ENCODE peak calls at places on chromosomes 5 and 9, in ten cellular contexts. One of them, this sample, is unnamed.

GRCh38 chr9:73916016-73916673 is 581.0 kb upstream of the RORB start:
- DNase-seq in NCI-H524: peak
- DNase-seq in left ventricle myocardium inferior: no peak
- DNase-seq in left colon: no peak
- DNase-seq in RCC 7860: no peak
- DNase-seq in HTR-8/SVneo: no peak
- DNase-seq in HuH-7.5: peak
- DNase-seq in GM10248: no peak
- DNase-seq in stimulated activated CD4-positive, alpha-beta T cell treated with anti-CD3 and anti-CD28 coated beads, Interleukin-15, amount 100 ng/mL, for 1 hour: no peak
- DNase-seq in A172: no peak
- DNase-seq in this sample: no peak

GRCh38 chr5:79774171-79774854 is 84.7 kb downstream of the CMYA5 start:
- DNase-seq in stimulated activated CD4-positive, alpha-beta T cell treated with anti-CD3 and anti-CD28 coated beads, Interleukin-15, amount 100 ng/mL, for 1 hour: no peak
- DNase-seq in HuH-7.5: peak
- DNase-seq in left colon: no peak
- DNase-seq in A172: no peak
- DNase-seq in GM10248: peak
- DNase-seq in left ventricle myocardium inferior: no peak
- DNase-seq in NCI-H524: peak
- DNase-seq in HTR-8/SVneo: peak
- DNase-seq in RCC 7860: no peak
- DNase-seq in this sample: peak

GRCh38 chr5:17203329-17204132 is 13.9 kb upstream of the BASP1 start:
- DNase-seq in stimulated activated CD4-positive, alpha-beta T cell treated with anti-CD3 and anti-CD28 coated beads, Interleukin-15, amount 100 ng/mL, for 1 hour: no peak
- DNase-seq in NCI-H524: peak
- DNase-seq in RCC 7860: peak
- DNase-seq in GM10248: peak
- DNase-seq in A172: peak
- DNase-seq in HTR-8/SVneo: peak
- DNase-seq in left colon: no peak
- DNase-seq in left ventricle myocardium inferior: no peak
- DNase-seq in HuH-7.5: peak
- DNase-seq in this sample: peak

GRCh38 chr9:131999692-132000551 is 79.7 kb downstream of the MED27 start:
- DNase-seq in RCC 7860: peak
- DNase-seq in left colon: no peak
- DNase-seq in left ventricle myocardium inferior: no peak
- DNase-seq in A172: peak
- DNase-seq in NCI-H524: no peak
- DNase-seq in stimulated activated CD4-positive, alpha-beta T cell treated with anti-CD3 and anti-CD28 coated beads, Interleukin-15, amount 100 ng/mL, for 1 hour: no peak
- DNase-seq in GM10248: no peak
- DNase-seq in HTR-8/SVneo: peak
- DNase-seq in HuH-7.5: no peak
- DNase-seq in this sample: no peak

GRCh38 chr9:91820126-91820750 is 129.8 kb downstream of the ROR2 start:
- DNase-seq in HTR-8/SVneo: no peak
- DNase-seq in left ventricle myocardium inferior: no peak
- DNase-seq in GM10248: no peak
- DNase-seq in stimulated activated CD4-positive, alpha-beta T cell treated with anti-CD3 and anti-CD28 coated beads, Interleukin-15, amount 100 ng/mL, for 1 hour: no peak
- DNase-seq in left colon: no peak
- DNase-seq in A172: no peak
- DNase-seq in HuH-7.5: no peak
- DNase-seq in RCC 7860: no peak
- DNase-seq in NCI-H524: no peak
- DNase-seq in this sample: no peak

GRCh38 chr9:93254806-93255519 is 71.0 kb downstream of the WNK2 start:
- DNase-seq in GM10248: no peak
- DNase-seq in left ventricle myocardium inferior: no peak
- DNase-seq in RCC 7860: no peak
- DNase-seq in stimulated activated CD4-positive, alpha-beta T cell treated with anti-CD3 and anti-CD28 coated beads, Interleukin-15, amount 100 ng/mL, for 1 hour: no peak
- DNase-seq in NCI-H524: peak
- DNase-seq in HTR-8/SVneo: no peak
- DNase-seq in left colon: no peak
- DNase-seq in A172: no peak
- DNase-seq in HuH-7.5: no peak
- DNase-seq in this sample: no peak

GRCh38 chr5:141845371-141845821 is 32.8 kb downstream of the PCDH1 start:
- DNase-seq in left ventricle myocardium inferior: no peak
- DNase-seq in left colon: no peak
- DNase-seq in NCI-H524: peak
- DNase-seq in A172: peak
- DNase-seq in RCC 7860: no peak
- DNase-seq in HTR-8/SVneo: no peak
- DNase-seq in HuH-7.5: no peak
- DNase-seq in GM10248: no peak
- DNase-seq in stimulated activated CD4-positive, alpha-beta T cell treated with anti-CD3 and anti-CD28 coated beads, Interleukin-15, amount 100 ng/mL, for 1 hour: no peak
- DNase-seq in this sample: no peak

GRCh38 chr5:172102251-172102870 is 85.7 kb downstream of the STK10 start:
- DNase-seq in NCI-H524: no peak
- DNase-seq in HTR-8/SVneo: no peak
- DNase-seq in left ventricle myocardium inferior: peak
- DNase-seq in stimulated activated CD4-positive, alpha-beta T cell treated with anti-CD3 and anti-CD28 coated beads, Interleukin-15, amount 100 ng/mL, for 1 hour: no peak
- DNase-seq in GM10248: no peak
- DNase-seq in A172: peak
- DNase-seq in RCC 7860: no peak
- DNase-seq in HuH-7.5: no peak
- DNase-seq in left colon: no peak
- DNase-seq in this sample: no peak

GRCh38 chr5:6902597-6902996 is 189.4 kb downstream of the TENT4A start:
- DNase-seq in NCI-H524: peak
- DNase-seq in RCC 7860: no peak
- DNase-seq in HTR-8/SVneo: no peak
- DNase-seq in left ventricle myocardium inferior: no peak
- DNase-seq in left colon: peak
- DNase-seq in GM10248: no peak
- DNase-seq in A172: no peak
- DNase-seq in stimulated activated CD4-positive, alpha-beta T cell treated with anti-CD3 and anti-CD28 coated beads, Interleukin-15, amount 100 ng/mL, for 1 hour: no peak
- DNase-seq in HuH-7.5: no peak
- DNase-seq in this sample: no peak

GRCh38 chr5:177557041-177557647 is 2.8 kb upstream of the FAM193B start:
- DNase-seq in RCC 7860: no peak
- DNase-seq in HuH-7.5: peak
- DNase-seq in left ventricle myocardium inferior: no peak
- DNase-seq in GM10248: no peak
- DNase-seq in HTR-8/SVneo: peak
- DNase-seq in NCI-H524: no peak
- DNase-seq in left colon: peak
- DNase-seq in stimulated activated CD4-positive, alpha-beta T cell treated with anti-CD3 and anti-CD28 coated beads, Interleukin-15, amount 100 ng/mL, for 1 hour: no peak
- DNase-seq in A172: peak
- DNase-seq in this sample: no peak

GRCh38 chr9:132670816-132671371 is 630 bp downstream of the GTF3C4 start:
- DNase-seq in RCC 7860: no peak
- DNase-seq in left ventricle myocardium inferior: no peak
- DNase-seq in left colon: peak
- DNase-seq in NCI-H524: peak
- DNase-seq in HuH-7.5: peak
- DNase-seq in GM10248: peak
- DNase-seq in A172: peak
- DNase-seq in HTR-8/SVneo: no peak
- DNase-seq in stimulated activated CD4-positive, alpha-beta T cell treated with anti-CD3 and anti-CD28 coated beads, Interleukin-15, amount 100 ng/mL, for 1 hour: peak
- DNase-seq in this sample: peak

GRCh38 chr5:150352531-150353394 is 4.7 kb upstream of the TCOF1 start:
- DNase-seq in stimulated activated CD4-positive, alpha-beta T cell treated with anti-CD3 and anti-CD28 coated beads, Interleukin-15, amount 100 ng/mL, for 1 hour: no peak
- DNase-seq in RCC 7860: peak
- DNase-seq in left colon: no peak
- DNase-seq in HuH-7.5: no peak
- DNase-seq in A172: no peak
- DNase-seq in left ventricle myocardium inferior: no peak
- DNase-seq in NCI-H524: no peak
- DNase-seq in GM10248: no peak
- DNase-seq in HTR-8/SVneo: no peak
- DNase-seq in this sample: peak

GRCh38 chr9:126275386-126276001 is 51.1 kb upstream of the MVB12B start:
- DNase-seq in A172: no peak
- DNase-seq in GM10248: no peak
- DNase-seq in HuH-7.5: no peak
- DNase-seq in left ventricle myocardium inferior: no peak
- DNase-seq in RCC 7860: no peak
- DNase-seq in stimulated activated CD4-positive, alpha-beta T cell treated with anti-CD3 and anti-CD28 coated beads, Interleukin-15, amount 100 ng/mL, for 1 hour: no peak
- DNase-seq in HTR-8/SVneo: no peak
- DNase-seq in NCI-H524: peak
- DNase-seq in left colon: no peak
- DNase-seq in this sample: no peak

GRCh38 chr5:173582198-173583092 is 34.0 kb downstream of the BOD1 start:
- DNase-seq in NCI-H524: no peak
- DNase-seq in stimulated activated CD4-positive, alpha-beta T cell treated with anti-CD3 and anti-CD28 coated beads, Interleukin-15, amount 100 ng/mL, for 1 hour: no peak
- DNase-seq in left colon: no peak
- DNase-seq in A172: no peak
- DNase-seq in GM10248: no peak
- DNase-seq in HTR-8/SVneo: peak
- DNase-seq in RCC 7860: no peak
- DNase-seq in HuH-7.5: no peak
- DNase-seq in left ventricle myocardium inferior: no peak
- DNase-seq in this sample: no peak

GRCh38 chr9:87640385-87640795 is 85.5 kb upstream of the CTSL start:
- DNase-seq in HTR-8/SVneo: no peak
- DNase-seq in RCC 7860: no peak
- DNase-seq in left colon: no peak
- DNase-seq in NCI-H524: no peak
- DNase-seq in GM10248: no peak
- DNase-seq in left ventricle myocardium inferior: no peak
- DNase-seq in HuH-7.5: no peak
- DNase-seq in A172: peak
- DNase-seq in stimulated activated CD4-positive, alpha-beta T cell treated with anti-CD3 and anti-CD28 coated beads, Interleukin-15, amount 100 ng/mL, for 1 hour: no peak
- DNase-seq in this sample: no peak

GRCh38 chr5:103942587-103943186 is 380.1 kb upstream of the NUDT12 start:
- DNase-seq in left ventricle myocardium inferior: no peak
- DNase-seq in GM10248: no peak
- DNase-seq in left colon: no peak
- DNase-seq in NCI-H524: peak
- DNase-seq in stimulated activated CD4-positive, alpha-beta T cell treated with anti-CD3 and anti-CD28 coated beads, Interleukin-15, amount 100 ng/mL, for 1 hour: no peak
- DNase-seq in HTR-8/SVneo: no peak
- DNase-seq in HuH-7.5: no peak
- DNase-seq in RCC 7860: no peak
- DNase-seq in A172: peak
- DNase-seq in this sample: no peak

GRCh38 chr9:37943329-37944265 is 39.7 kb upstream of the SLC25A51 start:
- DNase-seq in HTR-8/SVneo: no peak
- DNase-seq in NCI-H524: no peak
- DNase-seq in RCC 7860: peak
- DNase-seq in left colon: no peak
- DNase-seq in stimulated activated CD4-positive, alpha-beta T cell treated with anti-CD3 and anti-CD28 coated beads, Interleukin-15, amount 100 ng/mL, for 1 hour: no peak
- DNase-seq in A172: peak
- DNase-seq in HuH-7.5: no peak
- DNase-seq in GM10248: no peak
- DNase-seq in left ventricle myocardium inferior: no peak
- DNase-seq in this sample: no peak

GRCh38 chr5:112388739-112389138 is 30.3 kb downstream of the EPB41L4A start:
- DNase-seq in HTR-8/SVneo: no peak
- DNase-seq in left ventricle myocardium inferior: no peak
- DNase-seq in stimulated activated CD4-positive, alpha-beta T cell treated with anti-CD3 and anti-CD28 coated beads, Interleukin-15, amount 100 ng/mL, for 1 hour: no peak
- DNase-seq in NCI-H524: no peak
- DNase-seq in HuH-7.5: no peak
- DNase-seq in A172: no peak
- DNase-seq in RCC 7860: no peak
- DNase-seq in GM10248: no peak
- DNase-seq in left colon: no peak
- DNase-seq in this sample: no peak

GRCh38 chr5:148962761-148963324 is 100.0 kb downstream of the SH3TC2 start:
- DNase-seq in left colon: no peak
- DNase-seq in RCC 7860: no peak
- DNase-seq in HTR-8/SVneo: no peak
- DNase-seq in HuH-7.5: no peak
- DNase-seq in A172: no peak
- DNase-seq in NCI-H524: no peak
- DNase-seq in left ventricle myocardium inferior: no peak
- DNase-seq in GM10248: no peak
- DNase-seq in stimulated activated CD4-positive, alpha-beta T cell treated with anti-CD3 and anti-CD28 coated beads, Interleukin-15, amount 100 ng/mL, for 1 hour: no peak
- DNase-seq in this sample: no peak

GRCh38 chr5:151742870-151743294 is 15.5 kb downstream of the ATOX1 start:
- DNase-seq in GM10248: no peak
- DNase-seq in HuH-7.5: peak
- DNase-seq in RCC 7860: peak
- DNase-seq in HTR-8/SVneo: no peak
- DNase-seq in left ventricle myocardium inferior: peak
- DNase-seq in NCI-H524: peak
- DNase-seq in stimulated activated CD4-positive, alpha-beta T cell treated with anti-CD3 and anti-CD28 coated beads, Interleukin-15, amount 100 ng/mL, for 1 hour: no peak
- DNase-seq in left colon: no peak
- DNase-seq in A172: peak
- DNase-seq in this sample: peak

GRCh38 chr5:125815-126214 is 33.8 kb downstream of the PLEKHG4B start:
- DNase-seq in A172: no peak
- DNase-seq in left ventricle myocardium inferior: no peak
- DNase-seq in HuH-7.5: no peak
- DNase-seq in stimulated activated CD4-positive, alpha-beta T cell treated with anti-CD3 and anti-CD28 coated beads, Interleukin-15, amount 100 ng/mL, for 1 hour: no peak
- DNase-seq in HTR-8/SVneo: no peak
- DNase-seq in NCI-H524: no peak
- DNase-seq in left colon: no peak
- DNase-seq in GM10248: no peak
- DNase-seq in RCC 7860: no peak
- DNase-seq in this sample: peak

GRCh38 chr5:346229-346935 is 24.9 kb downstream of the AHRR start:
- DNase-seq in HTR-8/SVneo: no peak
- DNase-seq in stimulated activated CD4-positive, alpha-beta T cell treated with anti-CD3 and anti-CD28 coated beads, Interleukin-15, amount 100 ng/mL, for 1 hour: no peak
- DNase-seq in NCI-H524: no peak
- DNase-seq in A172: no peak
- DNase-seq in left ventricle myocardium inferior: no peak
- DNase-seq in left colon: no peak
- DNase-seq in HuH-7.5: no peak
- DNase-seq in RCC 7860: no peak
- DNase-seq in GM10248: peak
- DNase-seq in this sample: no peak